ENCODE peak calls at places on chromosomes 12 and 14, in seven cellular contexts. Y is putamen; M is effector CD8-positive, alpha-beta T cell; Q is effector CD4-positive, alpha-beta T cell; Z is HTR-8/SVneo; L is OCI-M1; I is CD8-positive, alpha-beta memory T cell. D is an unnamed sample.

GRCh38 chr14:31992051-31992450 is 85.1 kb upstream of the ARHGAP5 start:
- DNase-seq in Y (no peak), M (no peak), Q (no peak), Z (peak), L (no peak), I (no peak), D (no peak)

GRCh38 chr12:131434208-131435125 is 276.4 kb upstream of the SFSWAP start:
- DNase-seq in Y (no peak), M (no peak), Q (no peak), Z (no peak), L (peak), I (no peak), D (no peak)

GRCh38 chr12:94152292-94153083 is 4.1 kb downstream of the PLXNC1 start:
- DNase-seq in Y (no peak), M (no peak), Q (no peak), Z (no peak), L (peak), I (no peak), D (no peak)

GRCh38 chr12:54682674-54683073 is 34.5 kb upstream of the DCD start:
- DNase-seq in Y (no peak), M (no peak), Q (no peak), Z (no peak), L (no peak), I (no peak), D (no peak)

GRCh38 chr12:82671673-82672195 is 15.0 kb upstream of the TMTC2 start:
- DNase-seq in Y (no peak), M (no peak), Q (no peak), Z (no peak), L (no peak), I (no peak), D (no peak)

GRCh38 chr14:70257526-70257925 is 68.8 kb upstream of the SLC8A3 start:
- DNase-seq in Y (no peak), M (no peak), Q (no peak), Z (peak), L (peak), I (no peak), D (no peak)

GRCh38 chr12:1926274-1926673 is 7.8 kb upstream of the CACNA2D4 start:
- DNase-seq in Y (no peak), M (no peak), Q (no peak), Z (no peak), L (no peak), I (no peak), D (no peak)

GRCh38 chr14:105010891-105011291 is 10.0 kb downstream of the CDCA4 start:
- DNase-seq in Y (no peak), M (no peak), Q (no peak), Z (no peak), L (no peak), I (no peak), D (no peak)

GRCh38 chr12:88153959-88154358 is 11.9 kb downstream of the TMTC3 start:
- DNase-seq in Y (no peak), M (no peak), Q (no peak), Z (no peak), L (peak), I (no peak), D (no peak)

GRCh38 chr12:57299514-57300016 is 48.6 kb upstream of the STAC3 start:
- DNase-seq in Y (no peak), M (no peak), Q (no peak), Z (no peak), L (no peak), I (no peak), D (no peak)

GRCh38 chr14:102317564-102318248 is 1.8 kb upstream of the ZNF839 start:
- DNase-seq in Y (peak), M (no peak), Q (no peak), Z (no peak), L (peak), I (no peak), D (no peak)

GRCh38 chr12:130764475-130765185 is 48.5 kb upstream of the RIMBP2 start:
- DNase-seq in Y (no peak), M (peak), Q (no peak), Z (no peak), L (peak), I (peak), D (no peak)

D was measured in ureter.